ENCODE peak calls at places on chromosomes 7 and 10, in five cellular contexts. One of them, this sample, is unnamed.

GRCh38 chr10:115951242-115951641 is 321.8 kb downstream of the GFRA1 start:
- DNase-seq in HCT116: no peak
- DNase-seq in progenitor cell of endocrine pancreas: no peak
- DNase-seq in T-helper 9 cell: no peak
- DNase-seq in pons: no peak
- DNase-seq in this sample: no peak

GRCh38 chr7:142039231-142039630 is 43.6 kb downstream of the MGAM start:
- DNase-seq in HCT116: no peak
- DNase-seq in progenitor cell of endocrine pancreas: no peak
- DNase-seq in T-helper 9 cell: no peak
- DNase-seq in pons: no peak
- DNase-seq in this sample: no peak

GRCh38 chr7:73941836-73942551 is 81.0 kb downstream of the TMEM270 start:
- DNase-seq in HCT116: no peak
- DNase-seq in progenitor cell of endocrine pancreas: no peak
- DNase-seq in T-helper 9 cell: no peak
- DNase-seq in pons: no peak
- DNase-seq in this sample: no peak

GRCh38 chr10:131700032-131700431 is 200.8 kb upstream of the PPP2R2D start:
- DNase-seq in HCT116: no peak
- DNase-seq in progenitor cell of endocrine pancreas: peak; percentile 6
- DNase-seq in T-helper 9 cell: no peak
- DNase-seq in pons: no peak
- DNase-seq in this sample: no peak

GRCh38 chr7:24981544-24981951 is 1.6 kb upstream of the OSBPL3 start:
- DNase-seq in HCT116: no peak
- DNase-seq in progenitor cell of endocrine pancreas: no peak
- DNase-seq in T-helper 9 cell: peak; percentile 39
- DNase-seq in pons: peak; percentile 41
- DNase-seq in this sample: peak; percentile 42

GRCh38 chr10:49761789-49762565 is at the start of gene OGDHL:
- DNase-seq in HCT116: peak; percentile 26
- DNase-seq in progenitor cell of endocrine pancreas: peak; percentile 88
- DNase-seq in T-helper 9 cell: no peak
- DNase-seq in pons: peak; percentile 20
- DNase-seq in this sample: no peak

GRCh38 chr10:16828114-16828568 is 10.9 kb upstream of the RSU1 start:
- DNase-seq in HCT116: peak; percentile 83
- DNase-seq in progenitor cell of endocrine pancreas: peak; percentile 44
- DNase-seq in T-helper 9 cell: peak; percentile 49
- DNase-seq in pons: peak; percentile 87
- DNase-seq in this sample: no peak

GRCh38 chr7:106767073-106767472 is 98.0 kb upstream of the PIK3CG start:
- DNase-seq in HCT116: no peak
- DNase-seq in progenitor cell of endocrine pancreas: no peak
- DNase-seq in T-helper 9 cell: no peak
- DNase-seq in pons: no peak
- DNase-seq in this sample: no peak

GRCh38 chr10:87642988-87643387 is 16.7 kb upstream of the PAPSS2 start:
- DNase-seq in HCT116: no peak
- DNase-seq in progenitor cell of endocrine pancreas: no peak
- DNase-seq in T-helper 9 cell: no peak
- DNase-seq in pons: no peak
- DNase-seq in this sample: no peak

GRCh38 chr10:24718031-24718855 is 5.4 kb downstream of the ARHGAP21 start:
- DNase-seq in HCT116: no peak
- DNase-seq in progenitor cell of endocrine pancreas: no peak
- DNase-seq in T-helper 9 cell: no peak
- DNase-seq in pons: no peak
- DNase-seq in this sample: no peak

GRCh38 chr7:138282997-138283396 is 177.1 kb upstream of the TRIM24 start:
- DNase-seq in HCT116: no peak
- DNase-seq in progenitor cell of endocrine pancreas: no peak
- DNase-seq in T-helper 9 cell: no peak
- DNase-seq in pons: no peak
- DNase-seq in this sample: no peak

GRCh38 chr7:30238721-30239441 is 45.5 kb upstream of the ZNRF2 start:
- DNase-seq in HCT116: no peak
- DNase-seq in progenitor cell of endocrine pancreas: no peak
- DNase-seq in T-helper 9 cell: no peak
- DNase-seq in pons: no peak
- DNase-seq in this sample: peak; percentile 35

This sample was measured in omental fat pad.